ENCODE peak calls at places on chromosomes 5 and 9, in eight cellular contexts. I is psoas muscle, U is breast epithelium, T is transverse colon, M is BJ, O is body of pancreas, K is HepG2, G is fibroblast of lung. C is an unnamed sample.
A peak's percentile ranks its signal among the peaks of the same experiment; 100 is the strongest.

GRCh38 chr9:87834357-87834756 is 48.3 kb upstream of the SPATA31E1 start:
- DNase-seq in I (no peak), U (no peak), T (no peak), M (no peak), O (no peak), K (peak; percentile 9), G (no peak), C (no peak)

GRCh38 chr5:101080485-101081240 is 177.6 kb upstream of the ST8SIA4 start:
- DNase-seq in I (no peak), U (no peak), T (no peak), M (no peak), O (no peak), K (no peak), G (peak; percentile 39), C (no peak)

GRCh38 chr5:38645508-38645907 is 89.1 kb upstream of the LIFR start:
- DNase-seq in I (peak; percentile 77), U (no peak), T (no peak), M (no peak), O (no peak), K (no peak), G (no peak), C (no peak)

GRCh38 chr9:130138791-130139190 is 33.4 kb upstream of the NCS1 start:
- DNase-seq in I (peak; percentile 70), U (peak; percentile 76), T (peak; percentile 45), M (peak; percentile 86), O (peak; percentile 45), K (no peak), G (peak; percentile 100), C (no peak)

GRCh38 chr9:124771867-124772621 is 933 bp upstream of the NR6A1 start:
- DNase-seq in I (peak; percentile 83), U (peak; percentile 50), T (peak; percentile 75), M (no peak), O (peak; percentile 66), K (peak; percentile 61), G (peak; percentile 67), C (no peak)

GRCh38 chr5:140587495-140587894 is 22.9 kb downstream of the SLC35A4 start:
- DNase-seq in I (no peak), U (no peak), T (no peak), M (no peak), O (no peak), K (no peak), G (no peak), C (no peak)

GRCh38 chr5:72280655-72281069 is 39.4 kb downstream of the MRPS27 start:
- DNase-seq in I (no peak), U (no peak), T (no peak), M (no peak), O (no peak), K (no peak), G (peak; percentile 58), C (no peak)

GRCh38 chr5:1317921-1318565 is 23.2 kb upstream of the TERT start:
- DNase-seq in I (no peak), U (no peak), T (no peak), M (no peak), O (peak; percentile 9), K (no peak), G (no peak), C (no peak)

GRCh38 chr5:172872997-172873491 is 39.0 kb downstream of the ERGIC1 start:
- DNase-seq in I (peak; percentile 95), U (peak; percentile 66), T (peak; percentile 58), M (no peak), O (peak; percentile 72), K (no peak), G (peak; percentile 74), C (no peak)

GRCh38 chr5:139696894-139697658 is 48.9 kb downstream of the CXXC5 start:
- DNase-seq in I (peak; percentile 87), U (peak; percentile 57), T (peak; percentile 59), M (peak; percentile 69), O (peak; percentile 92), K (peak; percentile 70), G (peak; percentile 95), C (peak; percentile 86)

GRCh38 chr9:104836235-104836634 is 72.3 kb downstream of the NIPSNAP3B start:
- DNase-seq in I (no peak), U (no peak), T (no peak), M (no peak), O (no peak), K (no peak), G (peak; percentile 34), C (no peak)

GRCh38 chr5:131854134-131854533 is 57.3 kb upstream of the FNIP1 start:
- DNase-seq in I (no peak), U (no peak), T (no peak), M (no peak), O (no peak), K (no peak), G (no peak), C (no peak)

GRCh38 chr5:85017271-85017670 is 632.6 kb upstream of the EDIL3 start:
- DNase-seq in I (no peak), U (no peak), T (no peak), M (no peak), O (no peak), K (no peak), G (peak; percentile 45), C (no peak)

GRCh38 chr5:31383734-31384133 is 148.2 kb downstream of the DROSHA start:
- DNase-seq in I (no peak), U (no peak), T (no peak), M (no peak), O (no peak), K (no peak), G (peak; percentile 42), C (no peak)

GRCh38 chr9:97571664-97572063 is 61.5 kb downstream of the TSTD2 start:
- DNase-seq in I (peak; percentile 51), U (no peak), T (no peak), M (no peak), O (no peak), K (no peak), G (no peak), C (no peak)

GRCh38 chr9:136100700-136101614 is 5.9 kb upstream of the NACC2 start:
- DNase-seq in I (no peak), U (no peak), T (no peak), M (no peak), O (no peak), K (no peak), G (no peak), C (no peak)

GRCh38 chr5:1484416-1485319 is 39.1 kb downstream of the LPCAT1 start:
- DNase-seq in I (no peak), U (no peak), T (no peak), M (no peak), O (no peak), K (no peak), G (no peak), C (no peak)

GRCh38 chr5:163339148-163339547 is 98.2 kb upstream of the CCNG1 start:
- DNase-seq in I (no peak), U (no peak), T (no peak), M (no peak), O (no peak), K (no peak), G (no peak), C (no peak)

GRCh38 chr5:80474929-80475328 is 13.0 kb upstream of the FAM151B start:
- DNase-seq in I (no peak), U (no peak), T (no peak), M (no peak), O (no peak), K (peak; percentile 63), G (no peak), C (no peak)

GRCh38 chr5:141877478-141878185 is 578 bp downstream of the PCDH1 start:
- DNase-seq in I (no peak), U (no peak), T (peak; percentile 48), M (no peak), O (peak; percentile 29), K (no peak), G (no peak), C (no peak)

GRCh38 chr5:989961-990530 is 18.6 kb upstream of the NKD2 start:
- DNase-seq in I (peak; percentile 85), U (peak; percentile 32), T (peak; percentile 43), M (no peak), O (peak; percentile 38), K (no peak), G (no peak), C (no peak)

GRCh38 chr5:29720954-29721353 is 1472.5 kb upstream of the CDH6 start:
- DNase-seq in I (no peak), U (no peak), T (no peak), M (no peak), O (no peak), K (peak; percentile 15), G (no peak), C (no peak)
- TF ChIP-seq CTCF in I (no peak), U (no peak), T (no peak), M (no peak), O (no peak), K (peak; percentile 16), G (no peak), C (no peak)

DNA sequence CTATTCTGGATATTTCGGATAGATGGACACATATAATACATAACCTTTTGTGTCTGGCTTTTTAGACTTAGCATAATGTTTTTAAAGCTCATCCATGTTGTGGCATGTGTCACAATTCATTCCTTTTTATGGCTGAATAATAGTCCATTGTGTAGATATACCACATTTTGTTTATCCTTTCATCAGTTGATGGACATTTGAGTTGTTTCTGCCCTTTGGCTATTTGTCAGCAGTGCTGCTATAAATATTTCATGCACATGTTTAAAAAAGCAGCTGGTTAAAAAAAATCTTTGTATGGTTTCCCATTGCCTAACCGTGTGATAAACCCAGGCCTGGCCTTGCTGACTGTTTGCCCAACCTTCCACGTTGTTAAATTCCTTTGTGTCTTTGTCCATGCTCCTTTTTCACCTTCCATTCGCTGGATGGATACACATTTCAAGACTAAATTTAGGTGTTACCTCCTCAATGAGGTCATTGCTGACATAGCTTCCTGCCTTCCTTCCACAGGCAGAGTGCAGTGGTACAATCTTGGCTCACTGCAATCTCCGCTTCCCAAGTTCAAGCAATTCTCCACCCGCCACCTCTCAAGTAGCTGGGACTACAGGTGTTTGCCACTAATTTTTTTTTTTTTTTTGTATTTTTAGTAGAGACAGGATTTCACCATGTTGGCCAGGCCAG is 11.3 kb downstream of the GDA start:
- DNase-seq in I (no peak), U (no peak), T (no peak), M (no peak), O (no peak), K (no peak), G (no peak), C (no peak)
- H3K36me3 ChIP-seq in I (no peaks in the 10 kb centered on the region), U (no peaks in the 10 kb centered on the region), T (no peaks in the 10 kb centered on the region), M (no peaks in the 10 kb centered on the region), O (no peaks in the 10 kb centered on the region), K (no peaks in the 10 kb centered on the region), G (no peaks in the 10 kb centered on the region), C (no peaks in the 10 kb centered on the region)

GRCh38 chr9:134396825-134397224 is 70.6 kb downstream of the RXRA start:
- DNase-seq in I (no peak), U (no peak), T (no peak), M (no peak), O (no peak), K (no peak), G (no peak), C (no peak)
- H3K4me3 ChIP-seq in I (no peak overlapping the region), U (no peak overlapping the region), T (no peak overlapping the region), M (no peak overlapping the region), O (no peak overlapping the region), K (no peak overlapping the region), G (no peak overlapping the region), C (no peak overlapping the region)

DNA sequence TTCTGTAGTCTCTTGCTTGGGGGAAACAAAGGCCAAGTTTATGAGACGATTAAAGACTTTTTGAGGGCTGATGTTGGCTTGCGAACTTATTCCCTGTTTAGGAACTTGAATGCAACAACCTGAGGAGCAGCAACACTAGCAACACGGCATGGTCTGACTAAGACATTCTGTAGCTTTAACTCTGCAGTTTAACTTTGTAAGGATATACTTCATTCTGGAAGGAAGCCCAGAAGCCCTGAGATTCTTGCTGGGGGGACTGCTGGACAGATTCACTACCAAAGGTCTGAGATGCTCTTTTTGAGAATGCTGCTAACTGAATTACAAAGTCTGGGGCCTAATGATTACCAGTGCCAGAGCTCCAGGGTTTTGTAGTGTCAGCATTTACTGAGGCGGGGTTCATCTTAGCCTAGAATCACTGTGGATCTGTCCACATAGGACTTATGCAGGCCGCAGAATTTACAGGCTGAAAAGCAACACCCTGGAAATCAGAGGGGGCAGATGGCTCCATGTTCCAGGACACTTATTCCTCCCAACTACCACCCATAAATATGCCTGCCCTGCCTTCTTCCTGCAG is 537.0 kb upstream of the CDH18 start:
- DNase-seq in I (no peak), U (no peak), T (no peak), M (no peak), O (no peak), K (no peak), G (peak; percentile 84), C (no peak)
- TF ChIP-seq CTCF in I (no peak), U (no peak), T (no peak), M (no peak), O (no peak), K (no peak), G (no peak), C (no peak)

C was measured in kidney epithelial cell.